ENCODE peak calls at places on chromosomes 2 and 18, in four cellular contexts. V is T-helper 2 cell, D is left ventricle myocardium inferior, A is sigmoid colon. O is an unnamed sample.

GRCh38 chr2:74017181-74017580 is 32.5 kb downstream of the TET3 start:
- DNase-seq in V (peak; percentile 43), D (no peak), A (no peak), O (no peak)

GRCh38 chr2:59383473-59383872 is 1142.3 kb upstream of the FANCL start:
- DNase-seq in V (no peak), D (no peak), A (no peak), O (no peak)

GRCh38 chr2:186913870-186914269 is 64.9 kb upstream of the ZSWIM2 start:
- DNase-seq in V (no peak), D (no peak), A (no peak), O (no peak)

GRCh38 chr2:101124684-101125366 is 26.4 kb downstream of the TBC1D8 start:
- DNase-seq in V (no peak), D (peak; percentile 70), A (peak; percentile 85), O (peak; percentile 82)

GRCh38 chr2:215740071-215740470 is 273.3 kb downstream of the MREG start:
- DNase-seq in V (no peak), D (no peak), A (no peak), O (no peak)

GRCh38 chr2:55437515-55438390 is 18.1 kb upstream of the CCDC88A start:
- DNase-seq in V (no peak), D (no peak), A (no peak), O (no peak)

GRCh38 chr2:231554748-231555545 is 24.7 kb upstream of the NMUR1 start:
- DNase-seq in V (no peak), D (peak; percentile 77), A (peak; percentile 90), O (peak; percentile 65)

GRCh38 chr2:241356871-241357260 is 781 bp downstream of the FARP2 start:
- DNase-seq in V (no peak), D (no peak), A (no peak), O (no peak)

GRCh38 chr18:48680871-48681270 is 142.0 kb downstream of the CTIF start:
- DNase-seq in V (no peak), D (peak; percentile 87), A (peak; percentile 76), O (no peak)

GRCh38 chr2:84022810-84023431 is 436.2 kb downstream of the SUCLG1 start:
- DNase-seq in V (peak; percentile 24), D (no peak), A (no peak), O (peak; percentile 3)

GRCh38 chr2:61426267-61426897 is 44.5 kb downstream of the USP34 start:
- DNase-seq in V (peak; percentile 84), D (peak; percentile 31), A (no peak), O (no peak)

GRCh38 chr18:11005528-11005927 is 143.8 kb downstream of the PIEZO2 start:
- DNase-seq in V (no peak), D (no peak), A (peak; percentile 90), O (peak; percentile 24)

O was measured in hepatic stellate cell.